ENCODE peak calls at places on chromosomes 7 and 10, in eight cellular contexts. B is A549, N is right lobe of liver, O is adrenal gland, Z is transverse colon, P is prostate gland, J is testis, D is breast epithelium. K is an unnamed sample.

GRCh38 chr10:85477979-85478378 is 888.6 kb downstream of the GRID1 start:
- DNase-seq in B (no peak), O (no peak), P (no peak), J (no peak), Z (no peak), D (no peak), N (no peak), K (no peak)

GRCh38 chr10:43407576-43408330 is 1.2 kb downstream of the HNRNPF start:
- DNase-seq in Z (peak; percentile 93), J (peak; percentile 97), B (peak; percentile 78), N (peak; percentile 94), P (peak; percentile 95), O (peak; percentile 90), D (peak; percentile 93), K (peak; percentile 92)

GRCh38 chr7:85183296-85183695 is 3.6 kb downstream of the SEMA3D start:
- DNase-seq in O (no peak), J (no peak), B (no peak), N (no peak), Z (no peak), D (no peak), P (no peak), K (no peak)

GRCh38 chr10:70458329-70459060 is 17.0 kb upstream of the NODAL start:
- DNase-seq in D (peak; percentile 46), B (no peak), O (peak; percentile 86), Z (peak; percentile 67), J (peak; percentile 61), P (peak; percentile 32), N (no peak), K (peak; percentile 83)

GRCh38 chr7:6604458-6604857 is 11.0 kb upstream of the ZNF853 start:
- DNase-seq in N (no peak), O (no peak), Z (no peak), D (no peak), B (no peak), J (no peak), P (no peak), K (no peak)

GRCh38 chr7:3260425-3260762 is 40.7 kb upstream of the SDK1 start:
- DNase-seq in P (no peak), D (no peak), Z (no peak), J (peak; percentile 40), N (no peak), O (no peak), B (no peak), K (no peak)

GRCh38 chr7:139231513-139232376 is 708 bp downstream of the UBN2 start:
- DNase-seq in J (peak; percentile 58), D (no peak), P (peak; percentile 7), Z (peak; percentile 24), O (peak; percentile 50), B (peak; percentile 11), N (peak; percentile 51), K (peak; percentile 55)

GRCh38 chr7:44309271-44310091 is 15.9 kb downstream of the CAMK2B start:
- DNase-seq in P (no peak), Z (peak; percentile 46), B (no peak), D (peak; percentile 25), J (peak; percentile 74), O (peak; percentile 73), N (peak; percentile 49), K (peak; percentile 82)

GRCh38 chr10:96873086-96873485 is 41.0 kb downstream of the LCOR start:
- DNase-seq in P (no peak), D (no peak), B (no peak), Z (no peak), J (no peak), O (no peak), N (no peak), K (no peak)

GRCh38 chr10:27450225-27450624 is 53.9 kb upstream of the RAB18 start:
- DNase-seq in Z (no peak), P (no peak), J (no peak), N (no peak), B (no peak), O (no peak), D (no peak), K (no peak)

GRCh38 chr7:91812388-91812787 is 68.1 kb downstream of the MTERF1 start:
- DNase-seq in B (no peak), J (no peak), O (no peak), N (no peak), D (no peak), P (no peak), Z (no peak), K (no peak)

GRCh38 chr7:34453150-34453549 is 204.9 kb upstream of the NPSR1 start:
- DNase-seq in D (no peak), B (no peak), P (no peak), O (no peak), Z (no peak), N (no peak), J (no peak), K (no peak)

GRCh38 chr7:133950856-133951255 is 176.3 kb upstream of the LRGUK start:
- DNase-seq in Z (no peak), N (no peak), J (no peak), B (no peak), O (no peak), P (no peak), D (no peak), K (no peak)

GRCh38 chr7:33563010-33563409 is 342.3 kb upstream of the BMPER start:
- DNase-seq in B (no peak), D (no peak), N (no peak), P (no peak), O (no peak), Z (no peak), J (no peak), K (no peak)

GRCh38 chr10:18094793-18095192 is 45.4 kb upstream of the CACNB2 start:
- DNase-seq in Z (no peak), B (no peak), P (no peak), N (no peak), O (no peak), D (no peak), J (no peak), K (no peak)

GRCh38 chr7:118844748-118845147 is 620.2 kb downstream of the ANKRD7 start:
- DNase-seq in Z (no peak), O (no peak), J (no peak), P (no peak), B (no peak), D (no peak), N (no peak), K (no peak)

GRCh38 chr7:44184221-44184873 is 4.9 kb downstream of the GCK start:
- DNase-seq in J (peak; percentile 8), O (peak; percentile 75), B (peak; percentile 92), P (no peak), D (no peak), N (no peak), Z (no peak), K (no peak)

GRCh38 chr10:121873236-121873635 is 54.6 kb downstream of the ATE1 start:
- DNase-seq in O (no peak), N (no peak), P (no peak), B (no peak), J (no peak), Z (no peak), D (no peak), K (no peak)

GRCh38 chr10:13105184-13105583 is 5.2 kb downstream of the OPTN start:
- DNase-seq in D (no peak), Z (no peak), P (no peak), B (no peak), O (no peak), N (no peak), J (no peak), K (no peak)

GRCh38 chr10:61753453-61753852 is 90.7 kb downstream of the CABCOCO1 start:
- DNase-seq in N (no peak), O (no peak), Z (no peak), D (no peak), J (no peak), P (no peak), B (no peak), K (no peak)

GRCh38 chr7:21972397-21972784 is 26.7 kb upstream of the CDCA7L start:
- DNase-seq in Z (no peak), P (no peak), O (no peak), N (no peak), J (no peak), D (no peak), B (no peak), K (no peak)

GRCh38 chr7:21967500-21968099 is 21.9 kb upstream of the CDCA7L start:
- DNase-seq in O (no peak), N (no peak), J (no peak), B (no peak), D (no peak), P (no peak), Z (peak; percentile 16), K (no peak)

GRCh38 chr7:21966271-21966670 is 20.6 kb upstream of the CDCA7L start:
- DNase-seq in O (no peak), P (no peak), N (no peak), D (no peak), Z (no peak), B (no peak), J (no peak), K (no peak)

GRCh38 chr7:21969822-21970221 is 24.1 kb upstream of the CDCA7L start:
- DNase-seq in J (no peak), N (no peak), O (no peak), Z (no peak), D (no peak), P (no peak), B (no peak), K (no peak)

DNA sequence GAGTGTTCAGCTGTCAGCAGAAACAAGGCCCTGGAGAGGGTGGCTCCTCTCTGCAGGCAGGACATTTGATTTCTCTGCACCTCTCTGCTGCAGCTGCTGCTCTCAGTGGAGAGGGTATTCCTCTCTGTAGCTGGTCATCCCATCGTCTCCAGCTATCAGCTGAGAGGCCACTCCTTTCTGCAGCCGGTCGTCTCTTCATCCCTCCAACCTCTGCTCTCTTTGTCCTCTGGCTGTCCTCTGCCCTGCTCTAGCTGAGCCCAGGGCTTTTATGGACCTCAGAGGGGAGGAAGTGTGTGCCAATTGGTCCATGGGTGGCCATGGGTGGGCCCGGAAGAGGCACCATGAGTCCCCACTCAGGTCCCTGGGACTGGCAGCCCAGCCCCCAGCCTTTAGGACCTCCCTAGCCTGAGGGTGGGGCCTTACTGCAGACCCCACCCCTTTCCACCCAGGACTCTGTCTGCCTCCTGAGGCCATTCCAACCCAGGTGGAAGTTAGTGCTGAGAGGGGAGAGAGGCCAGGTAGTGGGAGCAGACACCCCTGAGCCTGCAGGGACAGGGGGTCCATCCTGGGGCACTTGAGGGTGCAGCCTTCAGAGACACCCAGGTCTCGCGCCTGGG is 26.2 kb upstream of the CDCA7L start:
- DNase-seq in P (no peak), J (no peak), D (no peak), Z (no peak), N (no peak), B (no peak), O (no peak), K (no peak)
- TF ChIP-seq POLR2A in P (no peak), J (no peak), D (no peak), Z (no peak), N (no peak), B (no peak), O (no peak), K (no peak)

GRCh38 chr7:155228459-155228845 is 69.2 kb upstream of the INSIG1 start:
- DNase-seq in N (no peak), D (no peak), P (no peak), J (no peak), O (no peak), Z (no peak), B (no peak), K (no peak)
- H3K27ac ChIP-seq in N (no peak overlapping the region), D (no peak overlapping the region), P (no peak overlapping the region), J (no peak overlapping the region), O (no peak overlapping the region), Z (no peak overlapping the region), B (peak overlapping the region; percentile 58), K (no peak overlapping the region)

GRCh38 chr7:38178004-38178694 is at the start of gene STARD3NL:
- DNase-seq in O (peak; percentile 100), B (peak; percentile 96), J (peak; percentile 100), Z (peak; percentile 95), P (peak; percentile 99), N (peak; percentile 98), D (peak; percentile 98), K (peak; percentile 96)
- TF ChIP-seq POLR2A in O (peak; percentile 71), B (peak; percentile 66), J (no peak), Z (peak; percentile 65), P (peak; percentile 56), N (peak; percentile 62), D (no peak), K (peak; percentile 50)

GRCh38 chr10:129952771-129953489 is 11.1 kb downstream of the EBF3 start:
- DNase-seq in O (no peak), D (no peak), J (no peak), Z (no peak), P (no peak), N (no peak), B (no peak), K (no peak)
- H3K27ac ChIP-seq in O (no peak overlapping the region), D (no peak overlapping the region), J (no peak overlapping the region), Z (no peak overlapping the region), P (no peak overlapping the region), N (no peak overlapping the region), B (peak overlapping the region; percentile 30), K (no peak overlapping the region)